ENCODE peak calls at places on chromosomes 13 and 19, in ten cellular contexts. X is endodermal cell, J is mammary epithelial cell, K is cardiac muscle cell, M is pancreas, S is lower lobe of right lung, N is kidney, L is psoas muscle, W is brain microvascular endothelial cell, O is astrocyte. G is an unnamed sample.
A peak's percentile ranks its signal among the peaks of the same experiment; 100 is the strongest.

GRCh38 chr19:48858984-48859710 is 9.3 kb downstream of the PLEKHA4 start:
- DNase-seq in M (peak; percentile 83), X (peak; percentile 68), O (no peak), N (peak; percentile 83), K (no peak), J (no peak), S (peak; percentile 79), W (no peak), L (no peak), G (no peak)

GRCh38 chr19:3482507-3483225 is 575 bp downstream of the SMIM44 start:
- DNase-seq in M (no peak), W (no peak), K (no peak), O (no peak), L (no peak), N (no peak), J (no peak), S (no peak), X (peak; percentile 45), G (no peak)

GRCh38 chr13:39051157-39051556 is 12.9 kb downstream of the NHLRC3 start:
- DNase-seq in L (no peak), K (peak; percentile 64), N (no peak), S (no peak), J (peak; percentile 22), W (no peak), X (no peak), O (peak; percentile 24), M (no peak), G (peak; percentile 67)

GRCh38 chr13:87671824-87672603 is 843 bp downstream of the SLITRK5 start:
- DNase-seq in S (no peak), N (peak; percentile 72), L (no peak), M (no peak), J (no peak), K (no peak), O (no peak), X (peak; percentile 78), W (no peak), G (no peak)

GRCh38 chr13:48531416-48532145 is 1.3 kb downstream of the RCBTB2 start:
- DNase-seq in X (peak; percentile 52), S (no peak), O (peak; percentile 22), L (no peak), K (no peak), M (no peak), N (no peak), J (peak; percentile 2), W (peak; percentile 12), G (no peak)

GRCh38 chr19:10936661-10937084 is 8.1 kb downstream of the TIMM29 start:
- DNase-seq in O (peak; percentile 66), L (no peak), K (peak; percentile 92), X (peak; percentile 84), M (peak; percentile 55), S (no peak), N (no peak), W (peak; percentile 56), J (peak; percentile 64), G (peak; percentile 89)

GRCh38 chr19:35015576-35016351 is 14.5 kb upstream of the SCN1B start:
- DNase-seq in X (no peak), W (no peak), K (no peak), S (no peak), L (peak; percentile 51), J (no peak), N (no peak), O (peak; percentile 54), M (no peak), G (peak; percentile 20)

GRCh38 chr13:43516401-43516826 is 270.4 kb downstream of the ENOX1 start:
- DNase-seq in J (no peak), L (no peak), S (no peak), N (no peak), W (no peak), M (no peak), K (peak; percentile 12), X (no peak), O (peak; percentile 60), G (peak; percentile 91)

GRCh38 chr19:17205237-17206140 is 9.7 kb upstream of the USE1 start:
- DNase-seq in O (no peak), J (peak; percentile 23), W (peak; percentile 29), S (peak; percentile 82), M (peak; percentile 55), X (peak; percentile 92), N (no peak), K (peak; percentile 72), L (no peak), G (peak; percentile 68)

GRCh38 chr13:109427695-109428094 is 358.7 kb downstream of the IRS2 start:
- DNase-seq in S (no peak), N (no peak), J (no peak), X (no peak), M (no peak), O (no peak), W (no peak), L (no peak), K (no peak), G (no peak)

GRCh38 chr13:109224033-109224432 is 562.4 kb downstream of the IRS2 start:
- DNase-seq in M (no peak), L (no peak), X (no peak), W (no peak), N (no peak), S (no peak), J (no peak), O (no peak), K (no peak), G (no peak)

GRCh38 chr13:110125613-110126272 is 181.2 kb downstream of the COL4A1 start:
- DNase-seq in W (no peak), J (no peak), K (no peak), S (no peak), O (no peak), X (no peak), L (no peak), N (no peak), M (no peak), G (no peak)

GRCh38 chr19:23203841-23204344 is 46.3 kb downstream of the ZNF724 start:
- DNase-seq in W (no peak), N (no peak), M (no peak), J (no peak), X (peak; percentile 45), O (no peak), S (no peak), L (peak; percentile 46), K (no peak), G (peak; percentile 1)
- H3K4me3 ChIP-seq in W (peak overlapping the region; percentile 17), N (peak overlapping the region; percentile 39), M (no peak overlapping the region), J (no peak overlapping the region), X (no peak overlapping the region), O (no peak overlapping the region), S (peak overlapping the region; percentile 25), L (peak overlapping the region; percentile 25), K (no peak overlapping the region), G (no peak overlapping the region)

DNA sequence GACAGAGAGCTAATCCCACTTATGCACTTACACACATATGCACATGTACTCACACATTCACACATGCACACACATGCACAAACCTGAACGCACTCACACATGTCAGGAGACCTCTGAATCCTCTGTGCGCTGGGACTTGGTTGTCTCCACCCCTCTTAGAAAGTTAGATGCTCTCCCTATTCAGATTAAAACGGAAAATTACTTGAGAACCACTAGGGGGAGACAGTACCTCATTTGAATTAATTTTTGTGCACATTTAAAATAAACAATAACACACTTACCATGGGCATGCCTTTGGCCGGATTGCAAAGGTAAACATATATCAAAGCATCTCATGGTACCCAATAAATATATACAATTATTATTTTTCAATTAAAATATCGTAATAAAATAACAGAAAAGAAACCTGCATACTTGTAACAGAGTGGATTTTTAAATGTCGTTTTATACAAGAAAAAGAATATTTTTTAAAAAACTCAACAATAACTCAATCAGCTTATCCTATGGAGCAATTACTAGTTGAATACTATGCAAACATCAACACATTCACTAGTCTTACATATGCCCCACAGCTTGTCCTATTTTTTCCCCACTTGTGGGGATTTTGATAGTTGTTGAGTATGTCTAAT is 9.5 kb upstream of the LILRB4 start:
- DNase-seq in O (peak; percentile 1), S (no peak), J (no peak), W (no peak), K (no peak), N (no peak), X (no peak), M (no peak), L (no peak), G (peak; percentile 42)
- TF ChIP-seq CTCF in O (peak; percentile 26), S (peak; percentile 60), J (peak; percentile 36), W (peak; percentile 37), K (peak; percentile 43), N (peak; percentile 30), X (peak; percentile 65), M (peak; percentile 39), L (peak; percentile 33), G (peak; percentile 39)

GRCh38 chr19:55935206-55935605 is 3.1 kb upstream of the NLRP13 start:
- DNase-seq in S (no peak), K (no peak), O (no peak), N (no peak), W (no peak), J (no peak), X (no peak), M (no peak), L (no peak), G (no peak)

GRCh38 chr19:55940306-55940705 is 7.3 kb upstream of the NLRP8 start:
- DNase-seq in L (no peak), N (no peak), W (no peak), J (no peak), O (no peak), X (no peak), M (no peak), S (no peak), K (no peak), G (no peak)

GRCh38 chr19:55939206-55939605 is 7.1 kb upstream of the NLRP13 start:
- DNase-seq in X (no peak), S (no peak), N (no peak), L (no peak), M (no peak), K (no peak), J (no peak), O (no peak), W (no peak), G (no peak)
- H3K4me3 ChIP-seq in X (no peak overlapping the region), S (no peak overlapping the region), N (no peak overlapping the region), L (no peak overlapping the region), M (no peak overlapping the region), K (no peak overlapping the region), J (no peak overlapping the region), O (no peak overlapping the region), W (no peak overlapping the region), G (no peak overlapping the region)

GRCh38 chr19:15871570-15871969 is 26.3 kb downstream of the CYP4F2 start:
- DNase-seq in K (no peak), O (no peak), N (no peak), W (no peak), X (no peak), S (peak; percentile 51), M (no peak), J (no peak), L (no peak), G (no peak)

GRCh38 chr19:15869873-15870272 is 28.0 kb downstream of the CYP4F2 start:
- DNase-seq in L (no peak), N (no peak), J (no peak), K (no peak), X (no peak), M (no peak), W (no peak), S (no peak), O (no peak), G (no peak)

GRCh38 chr19:15864824-15865223 is 33.0 kb downstream of the CYP4F2 start:
- DNase-seq in L (no peak), J (no peak), N (no peak), K (no peak), M (no peak), O (no peak), W (no peak), X (no peak), S (no peak), G (no peak)

GRCh38 chr19:15866646-15867045 is 31.2 kb downstream of the CYP4F2 start:
- DNase-seq in M (no peak), J (peak; percentile 10), O (no peak), N (no peak), W (no peak), X (no peak), L (no peak), S (no peak), K (no peak), G (no peak)

GRCh38 chr19:15869109-15869555 is 28.7 kb downstream of the CYP4F2 start:
- DNase-seq in O (no peak), N (no peak), W (peak; percentile 7), L (no peak), X (peak; percentile 50), M (peak; percentile 21), S (no peak), K (no peak), J (peak; percentile 75), G (peak; percentile 5)
- TF ChIP-seq CTCF in O (peak; percentile 28), N (peak; percentile 55), W (peak; percentile 46), L (peak; percentile 36), X (peak; percentile 35), M (peak; percentile 46), S (peak; percentile 69), K (peak; percentile 63), J (peak; percentile 80), G (peak; percentile 39)